ENCODE peak calls at places on chromosomes 11 and 22, in six cellular contexts. E is stimulated activated CD8-positive, alpha-beta memory T cell treated with anti-CD3 and anti-CD28 coated beads, Interleukin-7, amount 100 ng/mL, for 24 hours; I is sigmoid colon; H is fibroblast of mammary gland; P is mesendoderm; K is activated CD4-positive, alpha-beta T cell treated with anti-CD3 and anti-CD28 coated beads for 24 hours. V is an unnamed sample.

GRCh38 chr22:46377566-46378498 is 42.3 kb downstream of the TRMU start:
- DNase-seq in I (no peak), H (no peak), E (no peak), P (peak; percentile 92), K (no peak), V (peak; percentile 94)

GRCh38 chr22:22682807-22683667 is 38.6 kb downstream of the GGTLC2 start:
- DNase-seq in E (no peak), I (no peak), P (no peak), K (no peak), H (peak; percentile 63), V (no peak)

GRCh38 chr22:29270475-29271271 is 2.6 kb downstream of the EWSR1 start:
- DNase-seq in K (no peak), I (no peak), P (no peak), E (no peak), H (peak; percentile 42), V (peak; percentile 31)

GRCh38 chr11:107591098-107591445 is at the start of gene ELMOD1:
- DNase-seq in K (no peak), H (peak; percentile 19), E (no peak), I (peak; percentile 73), P (peak; percentile 56), V (peak; percentile 45)

GRCh38 chr11:8732748-8733241 is 50.2 kb downstream of the RPL27A start:
- DNase-seq in H (peak; percentile 85), E (no peak), K (no peak), P (peak; percentile 68), I (peak; percentile 89), V (peak; percentile 94)

GRCh38 chr22:26245001-26245400 is 75.7 kb downstream of the SEZ6L start:
- DNase-seq in K (no peak), H (no peak), I (no peak), P (peak; percentile 7), E (no peak), V (no peak)

GRCh38 chr22:50045211-50046018 is 12.7 kb downstream of the TTLL8 start:
- DNase-seq in P (no peak), K (no peak), I (no peak), H (no peak), E (no peak), V (no peak)

GRCh38 chr22:36913431-36914382 is at the start of gene CSF2RB:
- DNase-seq in P (no peak), K (no peak), E (no peak), I (peak; percentile 69), H (no peak), V (peak; percentile 29)

GRCh38 chr11:32279672-32280071 is 155.7 kb downstream of the WT1 start:
- DNase-seq in P (peak; percentile 22), K (no peak), E (no peak), I (no peak), H (no peak), V (no peak)

GRCh38 chr11:107857550-107858216 is 904 bp downstream of the SLC35F2 start:
- DNase-seq in E (no peak), K (no peak), I (peak; percentile 48), H (peak; percentile 33), P (peak; percentile 65), V (no peak)

GRCh38 chr11:19436932-19437331 is 196.2 kb upstream of the E2F8 start:
- DNase-seq in P (no peak), E (no peak), H (no peak), I (no peak), K (no peak), V (no peak)

GRCh38 chr11:2538951-2539735 is 94.3 kb downstream of the KCNQ1 start:
- DNase-seq in P (no peak), I (peak; percentile 46), K (no peak), E (no peak), H (no peak), V (peak; percentile 9)

GRCh38 chr11:27300974-27301373 is 62.0 kb downstream of the CCDC34 start:
- DNase-seq in K (no peak), E (no peak), P (no peak), I (no peak), H (no peak), V (no peak)

GRCh38 chr22:36541831-36542391 is 12.9 kb upstream of the EIF3D start:
- DNase-seq in K (peak; percentile 29), P (no peak), H (peak; percentile 94), E (no peak), I (no peak), V (peak; percentile 72)

GRCh38 chr11:86761978-86762377 is 38.4 kb upstream of the PRSS23 start:
- DNase-seq in E (no peak), I (no peak), K (no peak), H (peak; percentile 49), P (no peak), V (no peak)

GRCh38 chr22:27624705-27625104 is 176.9 kb downstream of the MN1 start:
- DNase-seq in K (no peak), E (no peak), I (no peak), P (no peak), H (no peak), V (no peak)

GRCh38 chr22:40178417-40179409 is 988 bp downstream of the TNRC6B start:
- DNase-seq in H (peak; percentile 55), K (no peak), P (peak; percentile 94), I (no peak), E (no peak), V (peak; percentile 40)

GRCh38 chr22:49677495-49677889 is 150.2 kb downstream of the BRD1 start:
- DNase-seq in I (peak; percentile 38), P (no peak), E (no peak), K (no peak), H (no peak), V (no peak)